ENCODE peak calls at places on chromosomes 12 and 14, in four cellular contexts. H, A, M and F are unnamed samples.
A peak's percentile ranks its signal among the peaks of the same experiment; 100 is the strongest.

GRCh38 chr12:49279706-49280159 is 14.9 kb downstream of the TUBA1C start:
- DNase-seq in H (no peak), A (no peak), M (no peak), F (no peak)

GRCh38 chr14:80468331-80469122 is 257.2 kb upstream of the DIO2 start:
- DNase-seq in H (no peak), A (no peak), M (no peak), F (no peak)

GRCh38 chr12:4320287-4320858 is 640 bp upstream of the TIGAR start:
- DNase-seq in H (no peak), A (no peak), M (no peak), F (no peak)

GRCh38 chr12:21336656-21337055 is 1.9 kb upstream of the SLCO1A2 start:
- DNase-seq in H (no peak), A (no peak), M (no peak), F (no peak)

GRCh38 chr12:2804390-2805145 is 7.9 kb upstream of the ITFG2 start:
- DNase-seq in H (peak; percentile 55), A (no peak), M (no peak), F (no peak)

GRCh38 chr12:91704446-91704845 is 441.2 kb downstream of the BTG1 start:
- DNase-seq in H (no peak), A (no peak), M (no peak), F (no peak)

GRCh38 chr12:6627598-6627997 is 8.2 kb downstream of the LPAR5 start:
- DNase-seq in H (no peak), A (no peak), M (peak; percentile 73), F (no peak)

GRCh38 chr12:56080556-56081138 is 682 bp downstream of the ERBB3 start:
- DNase-seq in H (no peak), A (no peak), M (no peak), F (no peak)

GRCh38 chr14:101497910-101498860 is 63.1 kb upstream of the DIO3 start:
- DNase-seq in H (peak; percentile 16), A (no peak), M (no peak), F (no peak)

GRCh38 chr14:105440554-105440900 is 20.9 kb downstream of the MTA1 start:
- DNase-seq in H (no peak), A (no peak), M (no peak), F (no peak)

GRCh38 chr14:22540286-22540685 is 48.7 kb downstream of the DAD1 start:
- DNase-seq in H (no peak), A (no peak), M (no peak), F (no peak)

GRCh38 chr14:104579507-104579906 is at the start of gene C14orf180:
- DNase-seq in H (no peak), A (no peak), M (no peak), F (no peak)